ENCODE peak calls at places on chromosomes 6 and 20, in seven cellular contexts. One of them, this sample, is unnamed.

GRCh38 chr6:162526960-162527359 is 200.6 kb downstream of the PRKN start:
- DNase-seq in Peyer's patch: no peak
- DNase-seq in iPS DF 6.9: no peak
- DNase-seq in ovary: no peak
- DNase-seq in colonic mucosa: no peak
- DNase-seq in cardiac fibroblast: no peak
- DNase-seq in right lobe of liver: no peak
- DNase-seq in this sample: no peak

GRCh38 chr20:10954137-10954840 is 280.5 kb upstream of the JAG1 start:
- DNase-seq in cardiac fibroblast: peak
- DNase-seq in colonic mucosa: no peak
- DNase-seq in Peyer's patch: no peak
- DNase-seq in right lobe of liver: no peak
- DNase-seq in ovary: no peak
- DNase-seq in iPS DF 6.9: no peak
- DNase-seq in this sample: no peak

GRCh38 chr6:138575257-138575656 is 76.0 kb upstream of the NHSL1 start:
- DNase-seq in ovary: no peak
- DNase-seq in Peyer's patch: no peak
- DNase-seq in iPS DF 6.9: no peak
- DNase-seq in right lobe of liver: no peak
- DNase-seq in colonic mucosa: no peak
- DNase-seq in cardiac fibroblast: no peak
- DNase-seq in this sample: no peak

GRCh38 chr6:84033523-84034451 is at the start of gene MRAP2:
- DNase-seq in ovary: peak
- DNase-seq in iPS DF 6.9: no peak
- DNase-seq in Peyer's patch: no peak
- DNase-seq in right lobe of liver: peak
- DNase-seq in cardiac fibroblast: peak
- DNase-seq in colonic mucosa: peak
- DNase-seq in this sample: no peak

GRCh38 chr20:23546435-23547144 is 21.7 kb downstream of the CST9L start:
- DNase-seq in colonic mucosa: no peak
- DNase-seq in iPS DF 6.9: no peak
- DNase-seq in cardiac fibroblast: no peak
- DNase-seq in ovary: no peak
- DNase-seq in right lobe of liver: no peak
- DNase-seq in Peyer's patch: no peak
- DNase-seq in this sample: no peak

GRCh38 chr20:49268600-49269365 is 9.1 kb downstream of the ZNFX1 start:
- DNase-seq in ovary: no peak
- DNase-seq in Peyer's patch: no peak
- DNase-seq in cardiac fibroblast: peak
- DNase-seq in colonic mucosa: no peak
- DNase-seq in right lobe of liver: no peak
- DNase-seq in iPS DF 6.9: no peak
- DNase-seq in this sample: no peak

GRCh38 chr6:41638002-41638800 is at the start of gene MDFI:
- DNase-seq in cardiac fibroblast: no peak
- DNase-seq in right lobe of liver: no peak
- DNase-seq in ovary: peak
- DNase-seq in colonic mucosa: no peak
- DNase-seq in iPS DF 6.9: no peak
- DNase-seq in Peyer's patch: no peak
- DNase-seq in this sample: no peak

GRCh38 chr6:56764081-56764566 is 121.4 kb upstream of the DST start:
- DNase-seq in Peyer's patch: no peak
- DNase-seq in colonic mucosa: peak
- DNase-seq in cardiac fibroblast: peak
- DNase-seq in iPS DF 6.9: no peak
- DNase-seq in ovary: no peak
- DNase-seq in right lobe of liver: no peak
- DNase-seq in this sample: no peak

GRCh38 chr6:150037526-150038201 is 12.3 kb upstream of the RAET1L start:
- DNase-seq in iPS DF 6.9: no peak
- DNase-seq in ovary: no peak
- DNase-seq in Peyer's patch: no peak
- DNase-seq in cardiac fibroblast: no peak
- DNase-seq in right lobe of liver: no peak
- DNase-seq in colonic mucosa: no peak
- DNase-seq in this sample: no peak

GRCh38 chr20:12207875-12208274 is 290.2 kb downstream of the BTBD3 start:
- DNase-seq in ovary: no peak
- DNase-seq in colonic mucosa: peak
- DNase-seq in iPS DF 6.9: peak
- DNase-seq in Peyer's patch: no peak
- DNase-seq in cardiac fibroblast: peak
- DNase-seq in right lobe of liver: peak
- DNase-seq in this sample: no peak

GRCh38 chr6:110542311-110543024 is 66.1 kb upstream of the SLC22A16 start:
- DNase-seq in ovary: no peak
- DNase-seq in right lobe of liver: peak
- DNase-seq in Peyer's patch: no peak
- DNase-seq in colonic mucosa: no peak
- DNase-seq in iPS DF 6.9: no peak
- DNase-seq in cardiac fibroblast: no peak
- DNase-seq in this sample: no peak

GRCh38 chr20:47118641-47119040 is 224.0 kb downstream of the EYA2 start:
- DNase-seq in cardiac fibroblast: no peak
- DNase-seq in iPS DF 6.9: no peak
- DNase-seq in ovary: no peak
- DNase-seq in Peyer's patch: no peak
- DNase-seq in colonic mucosa: no peak
- DNase-seq in right lobe of liver: no peak
- DNase-seq in this sample: no peak

GRCh38 chr20:57461726-57462125 is 63.2 kb downstream of the CTCFL start:
- DNase-seq in colonic mucosa: no peak
- DNase-seq in ovary: no peak
- DNase-seq in iPS DF 6.9: no peak
- DNase-seq in cardiac fibroblast: no peak
- DNase-seq in Peyer's patch: no peak
- DNase-seq in right lobe of liver: no peak
- DNase-seq in this sample: no peak

GRCh38 chr20:34475979-34476736 is 40.1 kb upstream of the DYNLRB1 start:
- DNase-seq in iPS DF 6.9: no peak
- DNase-seq in Peyer's patch: peak
- DNase-seq in right lobe of liver: peak
- DNase-seq in cardiac fibroblast: peak
- DNase-seq in colonic mucosa: peak
- DNase-seq in ovary: peak
- DNase-seq in this sample: no peak

GRCh38 chr6:42007753-42008528 is 42.4 kb upstream of the TAF8 start:
- DNase-seq in iPS DF 6.9: no peak
- DNase-seq in cardiac fibroblast: no peak
- DNase-seq in Peyer's patch: no peak
- DNase-seq in ovary: no peak
- DNase-seq in right lobe of liver: no peak
- DNase-seq in colonic mucosa: no peak
- DNase-seq in this sample: no peak

GRCh38 chr20:58649288-58650180 is 1.5 kb upstream of the STX16 start:
- DNase-seq in iPS DF 6.9: no peak
- DNase-seq in ovary: peak
- DNase-seq in colonic mucosa: peak
- DNase-seq in Peyer's patch: peak
- DNase-seq in cardiac fibroblast: no peak
- DNase-seq in right lobe of liver: peak
- DNase-seq in this sample: no peak

GRCh38 chr6:16511048-16511660 is 250.1 kb downstream of the ATXN1 start:
- DNase-seq in iPS DF 6.9: no peak
- DNase-seq in ovary: no peak
- DNase-seq in cardiac fibroblast: peak
- DNase-seq in right lobe of liver: no peak
- DNase-seq in Peyer's patch: no peak
- DNase-seq in colonic mucosa: no peak
- DNase-seq in this sample: no peak

GRCh38 chr6:30769088-30769852 is 24.9 kb upstream of the IER3 start:
- DNase-seq in iPS DF 6.9: no peak
- DNase-seq in cardiac fibroblast: peak
- DNase-seq in Peyer's patch: peak
- DNase-seq in right lobe of liver: no peak
- DNase-seq in ovary: peak
- DNase-seq in colonic mucosa: no peak
- DNase-seq in this sample: peak

GRCh38 chr6:48881551-48881950 is 581.5 kb downstream of the MMUT start:
- DNase-seq in cardiac fibroblast: peak
- DNase-seq in right lobe of liver: no peak
- DNase-seq in ovary: no peak
- DNase-seq in Peyer's patch: no peak
- DNase-seq in iPS DF 6.9: no peak
- DNase-seq in colonic mucosa: no peak
- DNase-seq in this sample: peak

GRCh38 chr20:37992802-37993538 is 40.3 kb downstream of the TTI1 start:
- DNase-seq in iPS DF 6.9: no peak
- DNase-seq in colonic mucosa: peak
- DNase-seq in ovary: no peak
- DNase-seq in right lobe of liver: no peak
- DNase-seq in Peyer's patch: peak
- DNase-seq in cardiac fibroblast: peak
- DNase-seq in this sample: peak

GRCh38 chr20:2799271-2799670 is 1.2 kb downstream of the CPXM1 start:
- DNase-seq in colonic mucosa: no peak
- DNase-seq in Peyer's patch: no peak
- DNase-seq in ovary: no peak
- DNase-seq in iPS DF 6.9: no peak
- DNase-seq in cardiac fibroblast: no peak
- DNase-seq in right lobe of liver: no peak
- DNase-seq in this sample: no peak

GRCh38 chr20:2797136-2797983 is 3.1 kb downstream of the CPXM1 start:
- DNase-seq in right lobe of liver: no peak
- DNase-seq in iPS DF 6.9: no peak
- DNase-seq in ovary: no peak
- DNase-seq in Peyer's patch: no peak
- DNase-seq in cardiac fibroblast: no peak
- DNase-seq in colonic mucosa: no peak
- DNase-seq in this sample: no peak

GRCh38 chr20:2798095-2798805 is 2.2 kb downstream of the CPXM1 start:
- DNase-seq in cardiac fibroblast: no peak
- DNase-seq in iPS DF 6.9: no peak
- DNase-seq in right lobe of liver: no peak
- DNase-seq in ovary: no peak
- DNase-seq in colonic mucosa: no peak
- DNase-seq in Peyer's patch: no peak
- DNase-seq in this sample: no peak

GRCh38 chr20:2799688-2800589 is 488 bp downstream of the CPXM1 start:
- DNase-seq in Peyer's patch: no peak
- DNase-seq in colonic mucosa: no peak
- DNase-seq in cardiac fibroblast: no peak
- DNase-seq in right lobe of liver: no peak
- DNase-seq in ovary: peak
- DNase-seq in iPS DF 6.9: no peak
- DNase-seq in this sample: no peak

GRCh38 chr20:2798814-2799213 is 1.6 kb downstream of the CPXM1 start:
- DNase-seq in iPS DF 6.9: no peak
- DNase-seq in right lobe of liver: no peak
- DNase-seq in Peyer's patch: no peak
- DNase-seq in colonic mucosa: no peak
- DNase-seq in ovary: no peak
- DNase-seq in cardiac fibroblast: peak
- DNase-seq in this sample: no peak
- H3K4me3 ChIP-seq in iPS DF 6.9: no peak
- H3K4me3 ChIP-seq in right lobe of liver: no peak
- H3K4me3 ChIP-seq in Peyer's patch: no peak
- H3K4me3 ChIP-seq in colonic mucosa: no peak
- H3K4me3 ChIP-seq in ovary: no peak
- H3K4me3 ChIP-seq in cardiac fibroblast: no peak
- H3K4me3 ChIP-seq in this sample: no peak

GRCh38 chr20:19546648-19547047 is 211.4 kb upstream of the RIN2 start:
- DNase-seq in Peyer's patch: no peak
- DNase-seq in iPS DF 6.9: no peak
- DNase-seq in right lobe of liver: no peak
- DNase-seq in ovary: no peak
- DNase-seq in colonic mucosa: no peak
- DNase-seq in cardiac fibroblast: no peak
- DNase-seq in this sample: no peak
- H3K4me3 ChIP-seq in Peyer's patch: no peak
- H3K4me3 ChIP-seq in iPS DF 6.9: no peak
- H3K4me3 ChIP-seq in right lobe of liver: no peak
- H3K4me3 ChIP-seq in ovary: no peak
- H3K4me3 ChIP-seq in colonic mucosa: no peak
- H3K4me3 ChIP-seq in cardiac fibroblast: no peak
- H3K4me3 ChIP-seq in this sample: no peak

DNA sequence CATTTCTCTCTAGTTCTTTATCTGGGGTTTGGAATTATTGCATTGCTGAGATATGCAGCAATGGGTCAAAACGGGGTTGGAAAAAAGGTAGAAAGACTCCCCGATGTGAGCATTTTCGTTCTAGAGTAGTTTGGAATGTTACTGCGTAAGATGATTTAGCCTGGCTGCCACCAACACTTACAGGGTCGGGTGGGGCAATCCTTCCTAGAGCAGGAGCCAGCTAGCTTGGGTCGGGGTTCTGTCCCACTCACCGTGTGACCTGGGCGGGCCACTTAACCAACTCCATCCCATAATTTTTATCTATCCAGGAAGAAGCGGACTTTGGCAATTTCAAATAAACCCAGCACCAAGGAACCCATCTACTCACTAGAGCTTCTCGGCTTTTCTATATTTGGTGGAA is 72.2 kb downstream of the GPX5 start:
- DNase-seq in colonic mucosa: no peak
- DNase-seq in ovary: no peak
- DNase-seq in right lobe of liver: no peak
- DNase-seq in cardiac fibroblast: peak
- DNase-seq in iPS DF 6.9: no peak
- DNase-seq in Peyer's patch: no peak
- DNase-seq in this sample: no peak
- H3K4me3 ChIP-seq in colonic mucosa: no peak
- H3K4me3 ChIP-seq in ovary: no peak
- H3K4me3 ChIP-seq in right lobe of liver: no peak
- H3K4me3 ChIP-seq in cardiac fibroblast: peak
- H3K4me3 ChIP-seq in iPS DF 6.9: peak
- H3K4me3 ChIP-seq in Peyer's patch: no peak
- H3K4me3 ChIP-seq in this sample: peak

DNA sequence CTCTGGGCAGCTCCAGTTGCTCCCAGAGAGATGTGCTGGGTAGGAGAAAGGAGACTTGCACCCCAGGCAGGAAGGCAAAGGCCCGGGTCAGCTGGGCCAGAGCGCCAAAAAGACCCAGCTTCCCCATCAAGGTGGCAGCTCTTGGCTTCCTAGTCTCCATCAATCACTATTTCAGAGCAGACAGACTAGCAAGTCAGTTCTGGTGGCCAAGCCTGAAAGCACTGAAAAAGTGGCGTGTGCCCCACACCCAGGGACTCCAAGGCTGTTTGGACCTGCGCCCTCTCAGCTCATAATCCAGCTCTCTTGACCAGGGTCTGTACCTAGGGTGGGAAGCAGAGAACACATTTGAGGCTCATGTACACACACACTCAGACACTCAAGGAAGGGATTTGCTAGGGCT is 3.7 kb downstream of the MAFB start:
- DNase-seq in colonic mucosa: no peak
- DNase-seq in Peyer's patch: no peak
- DNase-seq in cardiac fibroblast: no peak
- DNase-seq in ovary: no peak
- DNase-seq in iPS DF 6.9: no peak
- DNase-seq in right lobe of liver: no peak
- DNase-seq in this sample: no peak
- H3K4me3 ChIP-seq in colonic mucosa: no peak
- H3K4me3 ChIP-seq in Peyer's patch: peak
- H3K4me3 ChIP-seq in cardiac fibroblast: no peak
- H3K4me3 ChIP-seq in ovary: no peak
- H3K4me3 ChIP-seq in iPS DF 6.9: no peak
- H3K4me3 ChIP-seq in right lobe of liver: peak
- H3K4me3 ChIP-seq in this sample: no peak

GRCh38 chr6:3804981-3805380 is 44.2 kb upstream of the FAM50B start:
- DNase-seq in colonic mucosa: no peak
- DNase-seq in ovary: no peak
- DNase-seq in Peyer's patch: no peak
- DNase-seq in iPS DF 6.9: no peak
- DNase-seq in right lobe of liver: no peak
- DNase-seq in cardiac fibroblast: peak
- DNase-seq in this sample: no peak
- H3K4me3 ChIP-seq in colonic mucosa: no peak
- H3K4me3 ChIP-seq in ovary: no peak
- H3K4me3 ChIP-seq in Peyer's patch: no peak
- H3K4me3 ChIP-seq in iPS DF 6.9: no peak
- H3K4me3 ChIP-seq in right lobe of liver: no peak
- H3K4me3 ChIP-seq in cardiac fibroblast: no peak
- H3K4me3 ChIP-seq in this sample: no peak

This sample was measured in skeletal muscle cell.